ENCODE peak calls at places on chromosomes 6 and 20, in ten cellular contexts. E, F, L, Y, S, M, O, J, T and Q are unnamed samples.

GRCh38 chr6:105041880-105042279 is 85.0 kb downstream of the LIN28B start:
- DNase-seq in E (no peak), F (no peak), L (no peak), Y (no peak), S (no peak), M (no peak), O (no peak), J (no peak), T (no peak), Q (no peak)

GRCh38 chr20:44138859-44139258 is 48.1 kb downstream of the JPH2 start:
- DNase-seq in E (no peak), F (no peak), L (no peak), Y (no peak), S (no peak), M (no peak), O (no peak), J (no peak), T (no peak), Q (no peak)

GRCh38 chr20:43904195-43904594 is 10.5 kb upstream of the TOX2 start:
- DNase-seq in E (no peak), F (no peak), L (no peak), Y (no peak), S (no peak), M (no peak), O (no peak), J (no peak), T (no peak), Q (no peak)

GRCh38 chr20:41177636-41178035 is 40.3 kb downstream of the PLCG1 start:
- DNase-seq in E (no peak), F (peak), L (peak), Y (peak), S (no peak), M (no peak), O (peak), J (no peak), T (peak), Q (peak)

GRCh38 chr6:170445487-170445886 is 107.6 kb downstream of the PSMB1 start:
- DNase-seq in E (no peak), F (peak), L (no peak), Y (no peak), S (no peak), M (no peak), O (no peak), J (no peak), T (no peak), Q (no peak)

GRCh38 chr6:8905647-8906231 is 470.4 kb upstream of the SLC35B3 start:
- DNase-seq in E (no peak), F (no peak), L (no peak), Y (no peak), S (no peak), M (no peak), O (no peak), J (no peak), T (no peak), Q (peak)

GRCh38 chr20:6855806-6856205 is 88.3 kb downstream of the BMP2 start:
- DNase-seq in E (no peak), F (no peak), L (no peak), Y (no peak), S (no peak), M (no peak), O (no peak), J (no peak), T (no peak), Q (no peak)

GRCh38 chr6:63690210-63690609 is 54.6 kb downstream of the PHF3 start:
- DNase-seq in E (no peak), F (no peak), L (no peak), Y (no peak), S (no peak), M (no peak), O (no peak), J (no peak), T (no peak), Q (no peak)

GRCh38 chr6:130218136-130218535 is 4.6 kb downstream of the SAMD3 start:
- DNase-seq in E (no peak), F (no peak), L (no peak), Y (no peak), S (no peak), M (no peak), O (no peak), J (no peak), T (no peak), Q (no peak)

GRCh38 chr6:7157752-7158616 is 50.2 kb downstream of the RREB1 start:
- DNase-seq in E (no peak), F (no peak), L (no peak), Y (no peak), S (no peak), M (no peak), O (no peak), J (no peak), T (no peak), Q (no peak)

GRCh38 chr20:20181322-20181721 is 129.0 kb downstream of the CFAP61 start:
- DNase-seq in E (no peak), F (no peak), L (no peak), Y (no peak), S (peak), M (no peak), O (no peak), J (no peak), T (no peak), Q (no peak)

GRCh38 chr6:108732101-108732870 is 115.9 kb upstream of the ARMC2 start:
- DNase-seq in E (no peak), F (peak), L (no peak), Y (no peak), S (no peak), M (no peak), O (no peak), J (no peak), T (peak), Q (no peak)

DNA sequence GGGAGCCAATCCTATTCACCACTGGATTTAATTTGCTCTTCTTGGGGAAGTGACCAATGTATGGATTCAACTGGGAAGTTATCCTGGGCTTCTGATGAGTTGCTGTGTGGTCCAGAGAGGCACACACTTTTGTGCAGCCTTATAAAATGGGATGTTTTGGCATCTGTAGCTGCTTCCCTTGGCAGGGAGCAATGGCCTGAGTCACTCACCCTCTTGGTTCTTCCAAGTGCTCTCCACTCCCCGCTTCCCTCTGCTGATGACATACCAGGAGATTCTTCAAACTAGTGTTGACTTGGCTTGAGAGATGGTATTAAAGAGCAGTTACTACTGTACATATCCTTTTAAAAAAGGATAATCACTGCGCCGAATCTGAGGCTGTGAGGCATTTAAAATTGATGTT is 105.8 kb downstream of the JARID2 start:
- DNase-seq in E (no peak), F (peak), L (no peak), Y (no peak), S (no peak), M (no peak), O (no peak), J (no peak), T (no peak), Q (no peak)
- H3K4me3 ChIP-seq in E (no peak), F (no peak), L (no peak), Y (no peak), S (no peak), M (no peak), O (no peak), J (no peak), T (no peak), Q (no peak)

GRCh38 chr20:21529863-21530262 is 16.0 kb upstream of the NKX2-2 start:
- DNase-seq in E (no peak), F (no peak), L (no peak), Y (no peak), S (peak), M (no peak), O (peak), J (no peak), T (no peak), Q (peak)
- TF ChIP-seq CTCF in E (peak), F (no peak), L (no peak), Y (peak), S (peak), M (no peak), O (no peak), J (no peak), T (peak), Q (peak)

GRCh38 chr6:71888720-71889340 is 2.5 kb downstream of the RIMS1 start:
- DNase-seq in E (no peak), F (no peak), L (no peak), Y (no peak), S (no peak), M (no peak), O (no peak), J (no peak), T (no peak), Q (no peak)

GRCh38 chr6:71887006-71887743 is 825 bp downstream of the RIMS1 start:
- DNase-seq in E (no peak), F (no peak), L (no peak), Y (peak), S (no peak), M (peak), O (no peak), J (no peak), T (no peak), Q (no peak)

GRCh38 chr6:71887744-71888115 is 1.4 kb downstream of the RIMS1 start:
- DNase-seq in E (no peak), F (no peak), L (no peak), Y (no peak), S (no peak), M (no peak), O (no peak), J (no peak), T (no peak), Q (no peak)

GRCh38 chr6:71889366-71889765 is 3.0 kb downstream of the RIMS1 start:
- DNase-seq in E (no peak), F (no peak), L (no peak), Y (no peak), S (no peak), M (no peak), O (no peak), J (no peak), T (no peak), Q (no peak)

GRCh38 chr6:71886184-71887005 is at the start of gene RIMS1:
- DNase-seq in E (no peak), F (no peak), L (peak), Y (peak), S (peak), M (peak), O (no peak), J (no peak), T (no peak), Q (peak)
- H3K4me3 ChIP-seq in E (peak), F (peak), L (peak), Y (no peak), S (peak), M (peak), O (peak), J (no peak), T (peak), Q (peak)

GRCh38 chr6:131594074-131594473 is 21.0 kb downstream of the ARG1 start:
- DNase-seq in E (no peak), F (no peak), L (no peak), Y (no peak), S (no peak), M (no peak), O (no peak), J (no peak), T (no peak), Q (no peak)

GRCh38 chr6:131592935-131593334 is 19.9 kb downstream of the ARG1 start:
- DNase-seq in E (no peak), F (no peak), L (no peak), Y (no peak), S (no peak), M (no peak), O (no peak), J (no peak), T (no peak), Q (no peak)

GRCh38 chr6:131600696-131601095 is 27.3 kb downstream of the MED23 start:
- DNase-seq in E (no peak), F (no peak), L (no peak), Y (no peak), S (no peak), M (no peak), O (no peak), J (no peak), T (no peak), Q (no peak)

GRCh38 chr6:131602913-131603312 is 25.1 kb downstream of the MED23 start:
- DNase-seq in E (no peak), F (peak), L (no peak), Y (no peak), S (no peak), M (no peak), O (no peak), J (no peak), T (peak), Q (peak)

GRCh38 chr6:131597448-131597847 is 24.4 kb downstream of the ARG1 start:
- DNase-seq in E (no peak), F (peak), L (no peak), Y (no peak), S (no peak), M (no peak), O (no peak), J (no peak), T (no peak), Q (peak)
- TF ChIP-seq CTCF in E (no peak), F (peak), L (peak), Y (peak), S (no peak), M (no peak), O (no peak), J (peak), T (peak), Q (peak)

GRCh38 chr20:1946762-1947534 is 46.9 kb downstream of the PDYN start:
- DNase-seq in E (peak), F (peak), L (peak), Y (no peak), S (no peak), M (peak), O (no peak), J (no peak), T (no peak), Q (no peak)
- H3K4me3 ChIP-seq in E (no peak), F (no peak), L (peak), Y (peak), S (no peak), M (peak), O (peak), J (no peak), T (peak), Q (no peak)

DNA sequence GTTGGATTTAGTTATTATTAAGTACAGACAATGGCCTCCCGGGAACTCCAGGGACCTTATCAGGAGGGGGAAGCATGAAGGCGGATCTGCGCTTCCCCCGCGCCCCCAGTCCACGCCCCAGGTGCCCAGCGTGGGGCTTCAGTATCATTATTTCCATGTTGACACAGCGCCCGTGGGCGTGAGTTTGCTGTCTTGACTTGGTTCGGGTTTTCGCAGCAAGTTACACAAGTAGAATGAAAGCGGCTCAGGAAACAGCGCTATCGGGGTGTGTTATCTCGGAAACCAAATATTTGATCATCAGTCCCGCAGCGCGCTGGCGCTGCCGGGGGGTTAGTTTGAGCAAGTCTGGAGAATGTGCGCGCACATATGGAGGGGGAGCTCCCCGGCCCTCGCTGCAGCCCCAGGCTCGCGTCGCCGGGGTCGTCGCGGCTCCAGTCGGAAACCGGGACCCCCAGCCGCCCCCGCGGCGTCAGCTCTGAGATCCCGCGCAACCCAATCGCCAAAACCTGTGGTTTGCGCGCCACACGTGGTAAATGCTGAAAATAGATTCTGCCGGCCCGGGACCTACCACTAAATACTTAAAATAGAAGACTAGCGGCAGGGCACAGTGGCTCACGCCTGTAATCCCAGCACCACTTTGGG is 2.2 kb downstream of the BMP7 start:
- DNase-seq in E (no peak), F (no peak), L (no peak), Y (no peak), S (no peak), M (peak), O (no peak), J (peak), T (no peak), Q (no peak)
- TF ChIP-seq CTCF in E (no peak), F (no peak), L (no peak), Y (no peak), S (no peak), M (no peak), O (no peak), J (no peak), T (no peak), Q (no peak)

GRCh38 chr6:3227363-3228045 is at the start of gene TUBB2B:
- DNase-seq in E (no peak), F (no peak), L (no peak), Y (peak), S (peak), M (peak), O (no peak), J (no peak), T (no peak), Q (peak)
- H3K4me3 ChIP-seq in E (peak), F (no peak), L (peak), Y (peak), S (peak), M (peak), O (peak), J (peak), T (peak), Q (peak)

GRCh38 chr6:43952746-43953145 is 174.5 kb downstream of the MRPL14 start:
- DNase-seq in E (no peak), F (no peak), L (no peak), Y (no peak), S (peak), M (no peak), O (peak), J (no peak), T (no peak), Q (no peak)
- TF ChIP-seq CTCF in E (no peak), F (no peak), L (no peak), Y (no peak), S (peak), M (no peak), O (no peak), J (no peak), T (no peak), Q (peak)

GRCh38 chr6:16972535-16972934 is 129.3 kb upstream of the STMND1 start:
- DNase-seq in E (no peak), F (no peak), L (no peak), Y (no peak), S (peak), M (no peak), O (no peak), J (no peak), T (no peak), Q (peak)
- H3K4me3 ChIP-seq in E (no peak), F (no peak), L (no peak), Y (no peak), S (no peak), M (no peak), O (no peak), J (no peak), T (no peak), Q (no peak)

GRCh38 chr20:56171087-56172012 is 77.2 kb upstream of the MC3R start:
- DNase-seq in E (peak), F (no peak), L (peak), Y (no peak), S (no peak), M (no peak), O (no peak), J (no peak), T (no peak), Q (peak)
- TF ChIP-seq CTCF in E (no peak), F (no peak), L (peak), Y (peak), S (no peak), M (peak), O (no peak), J (peak), T (peak), Q (peak)